ENCODE peak calls at places on chromosome 9, in four cellular contexts. F, Z, O and N are unnamed samples.

GRCh38 chr9:122201641-122202040 is 27.1 kb downstream of the LHX6 start:
- DNase-seq in O (no peak), F (no peak), Z (no peak), N (peak; percentile 56)

GRCh38 chr9:106872641-106873040 is 9.7 kb downstream of the ZNF462 start:
- DNase-seq in O (no peak), Z (no peak), F (no peak), N (no peak)

GRCh38 chr9:34651876-34652602 is at the start of gene IL11RA:
- DNase-seq in F (no peak), O (peak; percentile 79), Z (peak; percentile 93), N (peak; percentile 75)

GRCh38 chr9:2545881-2546490 is 75.6 kb upstream of the VLDLR start:
- DNase-seq in O (peak; percentile 12), F (no peak), Z (no peak), N (no peak)

GRCh38 chr9:90842984-90843383 is 41.4 kb downstream of the SYK start:
- DNase-seq in O (no peak), Z (no peak), F (no peak), N (no peak)

GRCh38 chr9:20030671-20031070 is 241.8 kb upstream of the SLC24A2 start:
- DNase-seq in Z (no peak), F (no peak), O (no peak), N (no peak)

GRCh38 chr9:132798817-132799790 is 79.0 kb downstream of the AK8 start:
- DNase-seq in Z (no peak), O (no peak), F (no peak), N (no peak)

GRCh38 chr9:129242191-129242953 is 64.3 kb upstream of the IER5L start:
- DNase-seq in O (no peak), F (no peak), Z (peak; percentile 5), N (no peak)

GRCh38 chr9:129185991-129186390 is 7.9 kb upstream of the IER5L start:
- DNase-seq in F (no peak), Z (no peak), O (peak; percentile 45), N (no peak)

GRCh38 chr9:6680797-6681146 is 35.2 kb upstream of the GLDC start:
- DNase-seq in Z (peak; percentile 58), O (no peak), F (no peak), N (no peak)

GRCh38 chr9:37876376-37876775 is 27.6 kb downstream of the SLC25A51 start:
- DNase-seq in F (no peak), O (no peak), Z (no peak), N (no peak)

GRCh38 chr9:123434619-123435240 is 78.7 kb downstream of the CRB2 start:
- DNase-seq in Z (no peak), F (no peak), O (no peak), N (peak; percentile 9)

GRCh38 chr9:94065535-94065961 is 18.7 kb upstream of the PTPDC1 start:
- DNase-seq in F (peak; percentile 40), O (peak; percentile 69), Z (peak; percentile 60), N (peak; percentile 86)

GRCh38 chr9:79610019-79610760 is 38.4 kb downstream of the TLE4 start:
- DNase-seq in F (no peak), O (no peak), Z (no peak), N (peak; percentile 4)

DNA sequence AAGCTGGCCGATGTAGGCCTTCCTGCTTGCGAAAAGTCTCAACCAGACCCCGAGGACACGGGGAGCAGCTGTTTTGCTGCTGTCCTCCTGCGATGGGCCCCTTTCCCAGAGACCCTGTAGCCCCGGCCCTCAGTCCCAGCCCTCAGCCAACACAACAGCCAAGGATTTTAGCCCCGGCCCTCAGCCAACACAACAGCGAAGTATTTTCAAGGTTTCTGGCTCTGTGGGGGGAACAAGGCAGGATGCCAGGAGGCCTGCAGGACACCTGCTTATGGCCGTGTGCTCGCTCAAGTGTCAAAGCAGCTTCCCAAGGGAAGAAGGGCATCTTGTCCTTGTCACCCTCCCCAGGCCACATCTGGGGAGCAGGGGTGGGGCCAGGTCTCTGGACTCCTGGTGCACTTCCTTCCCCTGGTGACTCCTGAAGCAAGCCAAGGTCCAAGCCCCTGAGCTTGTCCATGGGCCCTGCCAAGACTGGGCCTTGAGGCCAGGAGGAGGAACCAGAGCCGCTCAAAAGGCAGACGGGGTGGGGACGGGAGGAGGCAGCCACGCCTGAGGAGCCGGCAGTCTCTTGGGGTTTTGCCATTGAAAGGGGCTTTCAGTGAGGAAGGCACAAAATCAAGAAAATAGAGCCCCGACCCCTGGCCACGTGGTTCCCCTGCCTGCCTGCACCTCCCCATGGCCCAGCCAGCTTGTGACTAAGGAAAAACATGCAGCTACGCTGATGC is 10.7 kb downstream of the KCNT1 start:
- DNase-seq in Z (no peak), F (no peak), O (no peak), N (no peak)
- H3K27me3 ChIP-seq in Z (peaks cover 56% of the 10 kb centered on the region), F (peaks cover 7% of the 10 kb centered on the region), O (peaks cover 23% of the 10 kb centered on the region), N (peaks cover 28% of the 10 kb centered on the region)

DNA sequence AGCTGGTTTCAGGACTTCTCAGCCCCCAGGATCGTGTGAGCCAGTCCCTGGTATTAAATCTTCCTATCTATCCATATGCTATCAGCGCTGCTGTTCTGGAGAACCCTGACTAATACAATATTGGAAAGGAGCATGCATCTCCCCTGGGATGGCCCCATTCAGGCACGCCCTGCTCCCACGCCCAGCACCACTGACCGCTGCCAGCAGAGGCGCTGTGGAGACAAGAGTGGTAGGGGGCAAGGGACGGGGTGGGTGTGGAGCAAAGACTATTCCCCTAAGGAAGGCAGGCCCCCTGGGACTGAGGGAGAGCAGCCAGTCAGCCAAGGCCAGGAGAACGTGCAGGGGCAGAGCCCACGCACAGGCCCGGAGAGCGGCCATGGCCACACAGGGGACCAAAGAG is 116.0 kb downstream of the VAV2 start:
- DNase-seq in F (no peak), O (no peak), Z (no peak), N (no peak)
- H3K27ac ChIP-seq in F (no peak overlapping the region), O (peak overlapping the region; percentile 66), Z (no peak overlapping the region), N (no peak overlapping the region)

GRCh38 chr9:130938184-130938651 is 829 bp downstream of the FIBCD1 start:
- DNase-seq in O (no peak), Z (no peak), F (no peak), N (no peak)
- H3K27me3 ChIP-seq in O (no peaks in the 10 kb centered on the region), Z (peaks cover 100% of the 10 kb centered on the region), F (peaks cover 6% of the 10 kb centered on the region), N (peaks cover 67% of the 10 kb centered on the region)

DNA sequence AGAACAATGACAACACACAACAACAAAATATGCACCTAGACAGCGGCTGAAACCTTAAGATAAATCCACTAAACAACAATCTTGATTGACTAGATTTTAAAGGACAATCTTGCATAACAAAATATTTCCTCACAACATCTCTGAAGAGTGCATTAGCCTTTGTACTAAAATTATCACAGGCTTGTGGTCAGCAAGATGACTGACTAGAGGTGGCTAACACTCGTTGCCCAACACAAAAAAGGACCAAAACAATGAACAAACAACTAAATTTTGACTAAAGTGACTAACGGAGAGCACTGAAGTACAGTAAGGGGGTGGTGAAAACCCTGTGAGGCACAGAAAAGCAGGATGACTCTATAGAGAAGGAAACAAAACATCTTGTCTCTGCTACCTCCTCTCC is 183.9 kb downstream of the BRINP1 start:
- DNase-seq in O (no peak), F (no peak), Z (no peak), N (no peak)
- H3K27ac ChIP-seq in O (no peak overlapping the region), F (no peak overlapping the region), Z (no peak overlapping the region), N (no peak overlapping the region)

DNA sequence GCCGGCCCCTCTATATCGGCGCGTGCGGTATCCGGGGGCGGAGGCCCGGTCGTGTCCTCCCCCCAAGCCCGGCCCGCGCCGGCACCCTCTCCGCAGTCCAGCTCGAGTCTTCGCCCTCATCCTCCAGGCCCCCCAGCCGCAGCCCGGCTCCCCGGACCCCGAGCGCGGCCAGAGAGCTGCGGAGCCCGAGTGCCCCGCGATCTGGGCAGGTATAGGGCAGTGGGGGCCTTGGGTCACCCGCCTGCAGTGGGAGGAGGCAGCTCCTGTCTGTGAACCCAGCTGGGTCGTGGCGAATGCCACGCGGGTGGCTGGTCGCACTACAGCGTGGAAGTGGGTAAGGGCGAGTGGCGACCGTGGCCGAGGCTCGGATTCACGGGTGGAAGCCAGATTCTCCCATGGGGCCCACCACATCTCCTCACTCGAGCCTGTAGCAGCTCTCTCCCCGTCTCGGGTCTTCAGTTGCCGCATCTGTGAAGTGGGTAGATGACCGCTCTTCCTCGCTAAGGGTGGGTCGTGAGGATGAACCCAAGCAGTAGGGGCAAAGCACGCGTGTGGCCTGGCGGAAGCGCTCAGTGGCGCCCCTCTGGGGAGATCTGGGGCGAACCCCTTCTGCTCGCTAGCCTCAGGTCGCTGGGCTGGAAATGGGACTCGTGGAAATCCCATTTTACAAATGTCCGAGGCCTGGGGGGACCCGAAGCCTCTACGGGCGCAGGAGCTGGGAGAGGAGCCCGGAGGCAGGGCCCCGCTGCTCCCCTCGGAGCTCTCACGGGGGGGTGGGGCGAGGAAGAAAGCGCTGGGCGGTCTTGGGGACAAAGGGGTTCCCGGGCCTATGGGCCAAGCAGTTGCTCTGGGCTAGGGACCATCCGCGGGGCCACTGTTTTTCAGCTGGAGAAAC is 1.9 kb downstream of the NR5A1 start:
- DNase-seq in F (no peak), Z (no peak), O (no peak), N (no peak)
- H3K27me3 ChIP-seq in F (peaks cover 9% of the 10 kb centered on the region), Z (peaks cover 67% of the 10 kb centered on the region), O (peaks cover 33% of the 10 kb centered on the region), N (peaks cover 58% of the 10 kb centered on the region)

DNA sequence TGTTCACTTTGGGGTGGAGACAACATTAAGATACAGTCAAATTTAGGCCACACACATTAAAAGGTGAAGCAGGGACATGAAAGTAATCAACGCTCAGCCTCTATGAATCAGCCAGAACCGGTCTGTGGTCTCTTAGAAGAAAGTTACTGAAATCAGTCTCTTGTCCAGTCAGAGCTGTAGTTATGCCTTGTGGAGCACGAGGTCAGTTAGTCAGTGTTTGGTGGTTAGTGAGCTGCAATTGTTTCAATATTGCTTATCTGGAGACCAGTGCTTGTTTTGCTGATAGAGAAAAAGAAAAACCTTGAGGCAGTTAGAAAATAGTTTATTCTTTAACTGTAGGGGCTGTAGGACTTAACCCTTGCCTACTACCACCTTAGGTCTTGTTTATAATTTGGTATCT is 157.8 kb upstream of the RASEF start:
- DNase-seq in O (peak; percentile 89), Z (no peak), F (peak; percentile 7), N (peak; percentile 92)
- H3K27ac ChIP-seq in O (no peak overlapping the region), Z (peak overlapping the region; percentile 16), F (no peak overlapping the region), N (peak overlapping the region; percentile 24)

GRCh38 chr9:31674264-31674663 is 710.2 kb upstream of the ACO1 start:
- DNase-seq in O (peak; percentile 46), Z (no peak), F (no peak), N (no peak)
- H3K27me3 ChIP-seq in O (no peaks in the 10 kb centered on the region), Z (no peaks in the 10 kb centered on the region), F (no peaks in the 10 kb centered on the region), N (no peaks in the 10 kb centered on the region)

GRCh38 chr9:72958485-72959266 is 5.8 kb upstream of the ALDH1A1 start:
- DNase-seq in F (no peak), O (no peak), Z (no peak), N (no peak)
- H3K27ac ChIP-seq in F (no peak overlapping the region), O (no peak overlapping the region), Z (no peak overlapping the region), N (no peak overlapping the region)

DNA sequence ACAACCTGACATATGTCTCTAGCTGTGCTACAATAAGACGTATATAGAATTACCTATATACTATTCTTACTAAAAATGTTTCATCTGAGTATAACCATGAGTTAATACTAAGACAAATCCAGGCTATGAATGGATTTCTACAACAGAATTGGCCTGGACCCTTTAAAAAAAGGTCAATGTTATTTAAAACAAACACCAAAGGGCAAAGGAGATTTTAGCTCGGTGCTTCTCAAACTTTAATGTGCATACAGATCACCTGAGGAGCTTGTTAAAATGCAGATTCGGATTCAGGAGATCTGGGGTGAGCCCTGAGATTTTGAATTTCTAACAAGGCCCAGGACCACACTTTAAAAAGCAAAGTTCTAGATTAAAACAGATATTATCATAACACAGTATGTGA is 6.5 kb downstream of the TNFSF8 start:
- DNase-seq in F (no peak), O (no peak), Z (no peak), N (no peak)
- H3K27me3 ChIP-seq in F (peaks cover 2% of the 10 kb centered on the region), O (peaks cover 2% of the 10 kb centered on the region), Z (peaks cover 97% of the 10 kb centered on the region), N (peaks cover 3% of the 10 kb centered on the region)